ENCODE peak calls at places on chromosomes 13 and 19, in nine cellular contexts. One of them, this sample, is unnamed.

GRCh38 chr19:41696402-41697197 is 8.5 kb upstream of the CEACAM7 start:
- DNase-seq in testis: no peak
- DNase-seq in RWPE1: no peak
- DNase-seq in astrocyte of the spinal cord: no peak
- DNase-seq in BJ: no peak
- DNase-seq in neural crest cell: no peak
- DNase-seq in uterus: no peak
- DNase-seq in AG09319: no peak
- DNase-seq in fibroblast of pulmonary artery: peak; percentile 3
- DNase-seq in this sample: no peak

GRCh38 chr13:41416276-41416675 is 41.1 kb upstream of the RGCC start:
- DNase-seq in testis: no peak
- DNase-seq in RWPE1: no peak
- DNase-seq in astrocyte of the spinal cord: no peak
- DNase-seq in BJ: peak; percentile 21
- DNase-seq in neural crest cell: no peak
- DNase-seq in uterus: no peak
- DNase-seq in AG09319: no peak
- DNase-seq in fibroblast of pulmonary artery: peak; percentile 8
- DNase-seq in this sample: no peak

GRCh38 chr13:32261567-32261966 is 53.6 kb downstream of the ZAR1L start:
- DNase-seq in testis: peak; percentile 71
- DNase-seq in RWPE1: peak; percentile 13
- DNase-seq in astrocyte of the spinal cord: peak; percentile 86
- DNase-seq in BJ: no peak
- DNase-seq in neural crest cell: no peak
- DNase-seq in uterus: peak; percentile 88
- DNase-seq in AG09319: no peak
- DNase-seq in fibroblast of pulmonary artery: peak; percentile 97
- DNase-seq in this sample: no peak

GRCh38 chr13:43572601-43573360 is 214.0 kb downstream of the ENOX1 start:
- DNase-seq in testis: no peak
- DNase-seq in RWPE1: peak; percentile 43
- DNase-seq in astrocyte of the spinal cord: peak; percentile 57
- DNase-seq in BJ: peak; percentile 40
- DNase-seq in neural crest cell: no peak
- DNase-seq in uterus: no peak
- DNase-seq in AG09319: peak; percentile 18
- DNase-seq in fibroblast of pulmonary artery: peak; percentile 17
- DNase-seq in this sample: no peak

GRCh38 chr19:45809643-45810159 is 5.4 kb downstream of the RSPH6A start:
- DNase-seq in testis: no peak
- DNase-seq in RWPE1: no peak
- DNase-seq in astrocyte of the spinal cord: peak; percentile 83
- DNase-seq in BJ: peak; percentile 23
- DNase-seq in neural crest cell: no peak
- DNase-seq in uterus: no peak
- DNase-seq in AG09319: peak; percentile 30
- DNase-seq in fibroblast of pulmonary artery: peak; percentile 75
- DNase-seq in this sample: no peak

GRCh38 chr19:43662487-43662886 is 7.5 kb downstream of the PLAUR start:
- DNase-seq in testis: no peak
- DNase-seq in RWPE1: no peak
- DNase-seq in astrocyte of the spinal cord: no peak
- DNase-seq in BJ: no peak
- DNase-seq in neural crest cell: no peak
- DNase-seq in uterus: no peak
- DNase-seq in AG09319: no peak
- DNase-seq in fibroblast of pulmonary artery: peak; percentile 30
- DNase-seq in this sample: no peak

GRCh38 chr13:110665491-110666254 is 40.2 kb downstream of the CARS2 start:
- DNase-seq in testis: no peak
- DNase-seq in RWPE1: no peak
- DNase-seq in astrocyte of the spinal cord: no peak
- DNase-seq in BJ: no peak
- DNase-seq in neural crest cell: no peak
- DNase-seq in uterus: no peak
- DNase-seq in AG09319: no peak
- DNase-seq in fibroblast of pulmonary artery: no peak
- DNase-seq in this sample: no peak

GRCh38 chr19:18676692-18677091 is 6.8 kb upstream of the CRTC1 start:
- DNase-seq in testis: no peak
- DNase-seq in RWPE1: no peak
- DNase-seq in astrocyte of the spinal cord: no peak
- DNase-seq in BJ: no peak
- DNase-seq in neural crest cell: no peak
- DNase-seq in uterus: no peak
- DNase-seq in AG09319: no peak
- DNase-seq in fibroblast of pulmonary artery: no peak
- DNase-seq in this sample: no peak

GRCh38 chr19:16067205-16067938 is 8.9 kb upstream of the TPM4 start:
- DNase-seq in testis: peak; percentile 85
- DNase-seq in RWPE1: peak; percentile 93
- DNase-seq in astrocyte of the spinal cord: peak; percentile 88
- DNase-seq in BJ: no peak
- DNase-seq in neural crest cell: no peak
- DNase-seq in uterus: peak; percentile 88
- DNase-seq in AG09319: peak; percentile 84
- DNase-seq in fibroblast of pulmonary artery: peak; percentile 91
- DNase-seq in this sample: no peak

GRCh38 chr19:44071824-44072542 is at the start of gene ZNF284:
- DNase-seq in testis: peak; percentile 95
- DNase-seq in RWPE1: peak; percentile 84
- DNase-seq in astrocyte of the spinal cord: peak; percentile 91
- DNase-seq in BJ: peak; percentile 64
- DNase-seq in neural crest cell: peak; percentile 73
- DNase-seq in uterus: peak; percentile 83
- DNase-seq in AG09319: peak; percentile 57
- DNase-seq in fibroblast of pulmonary artery: peak; percentile 92
- DNase-seq in this sample: peak; percentile 86

GRCh38 chr19:48090281-48090802 is 20.3 kb downstream of the PLA2G4C start:
- DNase-seq in testis: no peak
- DNase-seq in RWPE1: no peak
- DNase-seq in astrocyte of the spinal cord: no peak
- DNase-seq in BJ: peak; percentile 56
- DNase-seq in neural crest cell: no peak
- DNase-seq in uterus: no peak
- DNase-seq in AG09319: no peak
- DNase-seq in fibroblast of pulmonary artery: no peak
- DNase-seq in this sample: no peak

GRCh38 chr19:48085077-48085476 is 25.5 kb downstream of the PLA2G4C start:
- DNase-seq in testis: no peak
- DNase-seq in RWPE1: no peak
- DNase-seq in astrocyte of the spinal cord: no peak
- DNase-seq in BJ: no peak
- DNase-seq in neural crest cell: no peak
- DNase-seq in uterus: no peak
- DNase-seq in AG09319: no peak
- DNase-seq in fibroblast of pulmonary artery: no peak
- DNase-seq in this sample: no peak

DNA sequence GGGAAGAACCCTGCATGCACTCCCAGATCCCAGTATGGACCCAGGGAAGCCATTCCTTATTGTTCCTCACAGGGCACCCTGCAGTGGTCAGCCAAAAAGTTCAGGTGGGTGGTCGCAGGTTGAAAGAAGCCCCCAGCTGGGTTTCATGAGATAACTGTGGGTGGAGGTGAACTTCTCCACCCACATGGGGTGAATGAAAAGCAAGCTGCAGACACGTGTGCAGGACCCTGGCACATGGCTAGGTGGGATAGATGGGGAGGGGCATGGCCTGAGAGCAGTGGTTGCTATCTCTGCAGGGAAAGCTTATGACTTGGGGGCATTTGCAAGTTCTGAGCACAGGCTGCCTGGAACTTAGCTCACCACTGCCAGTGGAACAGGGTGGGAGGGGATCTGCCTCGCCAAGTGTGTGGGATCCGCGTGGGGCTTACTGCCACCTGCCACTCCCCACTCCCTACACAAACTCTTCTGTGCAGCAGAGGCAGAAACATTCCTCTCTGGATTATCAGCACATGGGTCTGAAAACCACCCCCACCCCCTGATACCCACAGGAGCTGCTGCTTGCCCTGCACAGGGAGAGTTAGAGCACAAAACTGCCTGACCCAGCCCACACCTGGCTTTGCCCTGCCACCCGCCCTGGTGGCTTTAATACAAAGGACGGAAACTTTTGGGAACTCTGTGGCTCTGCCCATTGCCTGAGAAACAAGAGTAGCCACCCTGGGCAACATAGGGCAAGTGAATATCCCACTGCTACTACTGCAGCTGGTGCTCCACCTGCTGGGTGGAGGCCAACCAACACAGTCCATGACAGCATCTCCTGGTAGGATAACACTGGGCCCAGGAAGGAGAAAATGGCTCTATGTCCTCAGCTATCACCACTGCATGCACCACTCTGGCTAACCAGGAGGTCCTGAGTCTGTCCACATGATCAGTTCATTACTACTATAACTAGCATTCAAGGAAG is 24.4 kb downstream of the PLA2G4C start:
- DNase-seq in testis: no peak
- DNase-seq in RWPE1: no peak
- DNase-seq in astrocyte of the spinal cord: no peak
- DNase-seq in BJ: no peak
- DNase-seq in neural crest cell: no peak
- DNase-seq in uterus: no peak
- DNase-seq in AG09319: no peak
- DNase-seq in fibroblast of pulmonary artery: no peak
- DNase-seq in this sample: no peak
- TF ChIP-seq CTCF in testis: no peak
- TF ChIP-seq CTCF in RWPE1: no peak
- TF ChIP-seq CTCF in astrocyte of the spinal cord: peak; percentile 8
- TF ChIP-seq CTCF in BJ: no peak
- TF ChIP-seq CTCF in neural crest cell: no peak
- TF ChIP-seq CTCF in uterus: no peak
- TF ChIP-seq CTCF in AG09319: no peak
- TF ChIP-seq CTCF in fibroblast of pulmonary artery: no peak
- TF ChIP-seq CTCF in this sample: peak; percentile 31

GRCh38 chr19:38033658-38034150 is 126.7 kb downstream of the SIPA1L3 start:
- DNase-seq in testis: no peak
- DNase-seq in RWPE1: no peak
- DNase-seq in astrocyte of the spinal cord: peak; percentile 61
- DNase-seq in BJ: no peak
- DNase-seq in neural crest cell: no peak
- DNase-seq in uterus: no peak
- DNase-seq in AG09319: no peak
- DNase-seq in fibroblast of pulmonary artery: peak; percentile 12
- DNase-seq in this sample: peak; percentile 69
- TF ChIP-seq CTCF in testis: no peak
- TF ChIP-seq CTCF in RWPE1: no peak
- TF ChIP-seq CTCF in astrocyte of the spinal cord: no peak
- TF ChIP-seq CTCF in BJ: no peak
- TF ChIP-seq CTCF in neural crest cell: no peak
- TF ChIP-seq CTCF in uterus: no peak
- TF ChIP-seq CTCF in AG09319: no peak
- TF ChIP-seq CTCF in fibroblast of pulmonary artery: no peak
- TF ChIP-seq CTCF in this sample: peak; percentile 24

GRCh38 chr13:20057214-20057613 is 98.7 kb downstream of the ZMYM2 start:
- DNase-seq in testis: no peak
- DNase-seq in RWPE1: no peak
- DNase-seq in astrocyte of the spinal cord: no peak
- DNase-seq in BJ: no peak
- DNase-seq in neural crest cell: no peak
- DNase-seq in uterus: no peak
- DNase-seq in AG09319: no peak
- DNase-seq in fibroblast of pulmonary artery: no peak
- DNase-seq in this sample: no peak

GRCh38 chr13:20058476-20058875 is 99.9 kb downstream of the ZMYM2 start:
- DNase-seq in testis: no peak
- DNase-seq in RWPE1: no peak
- DNase-seq in astrocyte of the spinal cord: no peak
- DNase-seq in BJ: no peak
- DNase-seq in neural crest cell: no peak
- DNase-seq in uterus: no peak
- DNase-seq in AG09319: no peak
- DNase-seq in fibroblast of pulmonary artery: no peak
- DNase-seq in this sample: no peak

GRCh38 chr13:20054586-20054985 is 96.1 kb downstream of the ZMYM2 start:
- DNase-seq in testis: no peak
- DNase-seq in RWPE1: no peak
- DNase-seq in astrocyte of the spinal cord: no peak
- DNase-seq in BJ: no peak
- DNase-seq in neural crest cell: no peak
- DNase-seq in uterus: no peak
- DNase-seq in AG09319: no peak
- DNase-seq in fibroblast of pulmonary artery: no peak
- DNase-seq in this sample: no peak

GRCh38 chr13:20053891-20054290 is 95.4 kb downstream of the ZMYM2 start:
- DNase-seq in testis: no peak
- DNase-seq in RWPE1: no peak
- DNase-seq in astrocyte of the spinal cord: no peak
- DNase-seq in BJ: no peak
- DNase-seq in neural crest cell: no peak
- DNase-seq in uterus: no peak
- DNase-seq in AG09319: no peak
- DNase-seq in fibroblast of pulmonary artery: no peak
- DNase-seq in this sample: no peak

DNA sequence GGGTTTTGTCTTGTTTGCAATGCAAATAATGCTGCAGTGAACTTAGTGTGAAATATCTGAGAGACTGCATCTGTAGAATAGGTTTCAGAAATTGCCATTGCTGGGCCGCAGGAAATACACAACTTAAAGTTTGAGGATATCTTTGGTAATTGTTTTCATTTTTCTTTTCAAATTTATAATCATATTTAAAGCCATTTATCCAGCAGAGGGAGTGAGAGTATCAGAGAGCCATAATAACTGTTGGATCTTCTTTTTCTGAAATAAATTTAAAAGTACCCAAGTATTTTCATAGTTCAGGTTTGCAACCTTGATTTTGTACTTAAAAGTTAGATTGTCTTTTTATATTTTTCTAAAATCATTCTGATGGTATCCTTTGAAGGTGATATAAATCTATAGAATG is 99.4 kb downstream of the ZMYM2 start:
- DNase-seq in testis: no peak
- DNase-seq in RWPE1: no peak
- DNase-seq in astrocyte of the spinal cord: no peak
- DNase-seq in BJ: no peak
- DNase-seq in neural crest cell: no peak
- DNase-seq in uterus: no peak
- DNase-seq in AG09319: no peak
- DNase-seq in fibroblast of pulmonary artery: no peak
- DNase-seq in this sample: no peak
- TF ChIP-seq CTCF in testis: no peak
- TF ChIP-seq CTCF in RWPE1: no peak
- TF ChIP-seq CTCF in astrocyte of the spinal cord: peak; percentile 2
- TF ChIP-seq CTCF in BJ: no peak
- TF ChIP-seq CTCF in neural crest cell: peak; percentile 29
- TF ChIP-seq CTCF in uterus: no peak
- TF ChIP-seq CTCF in AG09319: no peak
- TF ChIP-seq CTCF in fibroblast of pulmonary artery: peak; percentile 13
- TF ChIP-seq CTCF in this sample: no peak

DNA sequence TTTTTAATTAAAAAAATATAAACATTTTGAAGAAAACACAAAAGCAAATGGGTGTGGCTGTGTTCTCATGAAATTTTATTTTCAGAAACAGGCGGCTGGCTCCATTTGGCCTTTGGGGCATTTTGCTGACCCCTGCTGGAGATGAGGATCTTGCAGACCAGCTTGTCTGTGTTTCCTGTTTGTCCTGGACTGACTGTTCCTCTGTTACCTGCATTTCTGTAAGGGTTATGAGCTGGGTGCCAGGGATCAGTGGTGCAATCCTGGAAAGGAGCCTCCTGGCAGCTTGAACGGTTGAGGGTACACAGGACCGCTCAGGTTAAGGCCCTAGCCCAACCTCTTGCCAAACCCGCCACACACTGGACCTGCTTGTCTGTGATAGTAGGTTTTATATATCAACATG is 49.9 kb downstream of the ZNF787 start:
- DNase-seq in testis: no peak
- DNase-seq in RWPE1: no peak
- DNase-seq in astrocyte of the spinal cord: no peak
- DNase-seq in BJ: no peak
- DNase-seq in neural crest cell: no peak
- DNase-seq in uterus: no peak
- DNase-seq in AG09319: no peak
- DNase-seq in fibroblast of pulmonary artery: no peak
- DNase-seq in this sample: no peak
- TF ChIP-seq CTCF in testis: no peak
- TF ChIP-seq CTCF in RWPE1: no peak
- TF ChIP-seq CTCF in astrocyte of the spinal cord: no peak
- TF ChIP-seq CTCF in BJ: peak; percentile 32
- TF ChIP-seq CTCF in neural crest cell: peak; percentile 49
- TF ChIP-seq CTCF in uterus: no peak
- TF ChIP-seq CTCF in AG09319: peak; percentile 27
- TF ChIP-seq CTCF in fibroblast of pulmonary artery: peak; percentile 21
- TF ChIP-seq CTCF in this sample: peak; percentile 39

This sample was measured in GM13977.